ENCODE peak calls at places on chromosomes 13 and 19, in nine cellular contexts. W is Peyer's patch, D is esophagus squamous epithelium, M is GM12891, Y is heart left ventricle, B is sigmoid colon, F is uterus, J is adrenal gland, L is H54. X is an unnamed sample.

GRCh38 chr19:15934332-15935078 is at the start of gene CYP4F11:
- DNase-seq in W (no peak), D (no peak), M (no peak), Y (peak; percentile 84), B (no peak), F (no peak), J (peak; percentile 62), L (peak; percentile 81), X (peak; percentile 60)

GRCh38 chr13:35865341-35866240 is 265.6 kb downstream of the DCLK1 start:
- DNase-seq in W (no peak), D (no peak), M (no peak), Y (no peak), B (no peak), F (no peak), J (no peak), L (no peak), X (no peak)

GRCh38 chr13:31605076-31605858 is 134.1 kb upstream of the RXFP2 start:
- DNase-seq in W (no peak), D (no peak), M (no peak), Y (no peak), B (no peak), F (no peak), J (no peak), L (no peak), X (no peak)

GRCh38 chr19:33780746-33781145 is 15.9 kb upstream of the KCTD15 start:
- DNase-seq in W (no peak), D (no peak), M (no peak), Y (peak; percentile 49), B (no peak), F (no peak), J (no peak), L (no peak), X (no peak)

GRCh38 chr19:18119243-18120105 is 21.9 kb downstream of the MAST3 start:
- DNase-seq in W (peak; percentile 76), D (no peak), M (peak; percentile 64), Y (no peak), B (no peak), F (no peak), J (no peak), L (no peak), X (no peak)

GRCh38 chr19:46133101-46133627 is 8.7 kb upstream of the IGFL3 start:
- DNase-seq in W (no peak), D (no peak), M (no peak), Y (no peak), B (no peak), F (peak; percentile 65), J (no peak), L (no peak), X (peak; percentile 70)

GRCh38 chr13:40148103-40148502 is 492.6 kb downstream of the COG6 start:
- DNase-seq in W (no peak), D (no peak), M (no peak), Y (no peak), B (no peak), F (no peak), J (no peak), L (no peak), X (no peak)

GRCh38 chr13:84413016-84413415 is 530.7 kb upstream of the SLITRK1 start:
- DNase-seq in W (no peak), D (no peak), M (no peak), Y (no peak), B (no peak), F (no peak), J (no peak), L (no peak), X (no peak)

GRCh38 chr13:111251646-111252448 is 68.6 kb upstream of the TEX29 start:
- DNase-seq in W (no peak), D (no peak), M (no peak), Y (no peak), B (no peak), F (no peak), J (no peak), L (no peak), X (no peak)

GRCh38 chr13:113064534-113065405 is 40.8 kb upstream of the F7 start:
- DNase-seq in W (no peak), D (no peak), M (no peak), Y (no peak), B (no peak), F (no peak), J (no peak), L (peak; percentile 96), X (no peak)

GRCh38 chr19:6779204-6779603 is 6.7 kb downstream of the VAV1 start:
- DNase-seq in W (no peak), D (no peak), M (no peak), Y (no peak), B (no peak), F (no peak), J (no peak), L (peak; percentile 48), X (no peak)

GRCh38 chr19:17946965-17947784 is 14.4 kb downstream of the CCDC124 start:
- DNase-seq in W (peak; percentile 28), D (no peak), M (no peak), Y (no peak), B (no peak), F (no peak), J (no peak), L (peak; percentile 57), X (no peak)

GRCh38 chr19:21149877-21150276 is 8.0 kb downstream of the ZNF431 start:
- DNase-seq in W (no peak), D (no peak), M (no peak), Y (no peak), B (no peak), F (no peak), J (no peak), L (no peak), X (no peak)

GRCh38 chr19:47377208-47377701 is 28.1 kb downstream of the DHX34 start:
- DNase-seq in W (no peak), D (no peak), M (no peak), Y (peak; percentile 89), B (peak; percentile 80), F (no peak), J (peak; percentile 58), L (no peak), X (no peak)

GRCh38 chr13:107834717-107835116 is 380.6 kb downstream of the LIG4 start:
- DNase-seq in W (no peak), D (no peak), M (no peak), Y (no peak), B (no peak), F (no peak), J (no peak), L (no peak), X (no peak)

GRCh38 chr19:58406818-58407657 is 1.4 kb upstream of the ZNF584 start:
- DNase-seq in W (no peak), D (no peak), M (no peak), Y (no peak), B (peak; percentile 35), F (no peak), J (no peak), L (no peak), X (no peak)

DNA sequence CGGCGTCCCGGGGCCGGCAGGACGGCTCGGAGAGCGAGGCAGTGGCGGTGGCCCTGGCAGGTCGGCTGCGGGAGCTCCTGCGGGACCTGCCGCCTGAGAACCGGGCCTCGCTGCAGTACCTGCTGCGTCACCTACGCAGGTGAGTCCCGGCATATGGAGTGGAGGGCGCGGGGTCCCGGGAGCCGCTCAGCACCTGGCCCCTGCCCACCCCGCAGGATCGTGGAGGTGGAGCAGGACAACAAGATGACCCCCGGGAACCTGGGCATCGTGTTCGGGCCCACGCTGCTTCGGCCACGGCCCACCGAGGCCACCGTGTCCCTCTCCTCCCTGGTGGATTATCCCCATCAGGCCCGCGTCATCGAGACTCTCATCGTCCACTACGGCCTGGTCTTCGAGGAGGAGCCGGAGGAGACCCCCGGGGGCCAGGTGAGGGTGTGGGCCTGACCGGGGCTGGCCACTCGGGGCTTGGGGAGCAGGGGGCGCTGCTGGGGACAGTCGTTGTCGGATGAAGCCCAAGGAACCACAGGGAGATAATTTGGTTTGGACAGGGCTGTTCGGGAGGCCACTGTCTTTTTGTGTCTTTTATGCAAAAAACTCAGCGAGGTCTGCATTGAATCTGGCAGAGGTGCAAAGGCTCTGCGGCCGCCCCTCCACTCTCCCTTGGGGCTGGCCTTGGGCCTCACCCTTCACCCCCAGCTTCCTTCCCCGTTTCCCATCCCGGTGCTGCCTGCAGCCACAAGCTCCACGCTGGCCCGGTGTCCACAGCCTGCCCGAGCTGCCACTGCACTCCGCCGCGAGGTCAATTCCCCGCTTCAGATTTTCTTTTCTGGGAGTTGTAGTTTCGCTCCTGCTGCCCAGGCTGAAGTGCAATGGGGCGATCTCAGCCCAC is 12.0 kb downstream of the POLR2E start:
- DNase-seq in W (no peak), D (no peak), M (no peak), Y (no peak), B (no peak), F (no peak), J (no peak), L (no peak), X (no peak)
- TF ChIP-seq POLR2A in W (no peak), D (no peak), M (no peak), Y (no peak), B (no peak), F (no peak), J (no peak), L (no peak), X (no peak)

DNA sequence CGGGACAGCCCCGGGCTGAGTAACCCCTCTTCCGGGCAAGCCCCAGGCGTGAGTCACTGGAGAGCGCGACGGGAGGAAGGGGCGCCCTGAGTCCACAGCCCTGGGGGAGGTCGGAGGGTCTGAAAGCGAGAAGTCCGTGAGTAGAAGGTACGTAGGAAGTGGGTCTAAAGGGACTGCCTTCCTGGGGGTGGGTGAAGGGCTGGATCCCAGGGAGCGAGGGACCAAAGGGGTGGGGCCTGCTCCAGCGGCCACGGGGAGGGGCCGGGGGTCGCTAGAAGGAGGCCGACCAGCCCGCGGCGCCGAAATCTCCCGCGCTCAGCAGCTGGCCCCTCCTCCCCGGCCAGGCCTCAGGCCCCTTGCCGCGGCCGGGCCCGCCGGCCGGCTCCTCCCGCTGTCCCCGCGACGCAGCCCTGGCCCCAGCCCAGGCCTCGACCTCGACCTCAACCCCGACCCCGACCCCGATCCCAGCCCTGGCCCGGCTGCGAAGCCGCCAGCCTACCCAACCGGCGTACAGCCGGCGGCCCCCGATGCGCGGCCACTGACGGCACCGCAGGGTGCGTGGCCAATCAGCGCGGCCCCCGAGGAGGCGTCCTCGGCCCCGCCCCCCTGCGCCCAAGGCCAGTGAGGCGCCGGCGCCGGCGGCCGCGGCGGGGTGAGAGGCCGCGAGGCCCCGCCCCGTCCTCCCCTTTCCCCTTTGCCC is 22.5 kb downstream of the IPO5 start:
- DNase-seq in W (peak; percentile 91), D (peak; percentile 21), M (peak; percentile 94), Y (peak; percentile 96), B (peak; percentile 94), F (peak; percentile 84), J (peak; percentile 93), L (peak; percentile 97), X (peak; percentile 97)
- TF ChIP-seq POLR2A in W (peak; percentile 67), D (peak; percentile 90), M (peak; percentile 77), Y (peak; percentile 92), B (peak; percentile 28), F (peak; percentile 96), J (peak; percentile 86), L (peak; percentile 68), X (no peak)

GRCh38 chr19:40803857-40804782 is 5.1 kb downstream of the EGLN2 start:
- DNase-seq in W (peak; percentile 93), D (peak; percentile 55), M (peak; percentile 58), Y (peak; percentile 79), B (no peak), F (peak; percentile 51), J (no peak), L (no peak), X (no peak)
- TF ChIP-seq POLR2A in W (peak; percentile 0), D (no peak), M (no peak), Y (no peak), B (no peak), F (no peak), J (no peak), L (no peak), X (no peak)

GRCh38 chr19:48713864-48714755 is 5.4 kb downstream of the MAMSTR start:
- DNase-seq in W (peak; percentile 98), D (peak; percentile 94), M (peak; percentile 99), Y (peak; percentile 99), B (peak; percentile 100), F (peak; percentile 99), J (peak; percentile 99), L (peak; percentile 93), X (peak; percentile 100)
- TF ChIP-seq POLR2A in W (peak; percentile 92), D (peak; percentile 77), M (no peak), Y (peak; percentile 50), B (no peak), F (peak; percentile 62), J (peak; percentile 71), L (peak; percentile 44), X (no peak)